ENCODE peak calls at places on chromosomes 11 and 22, in six cellular contexts. U is BJ; M is stimulated activated CD4-positive, alpha-beta T cell treated with anti-CD3 and anti-CD28 coated beads, Interleukin-15, amount 100 ng/mL, for 24 hours; P is SK-N-DZ; J is C1 segment of cervical spinal cord; L is spleen. O is an unnamed sample.

GRCh38 chr11:88330826-88331428 is 6.6 kb downstream of the CTSC start:
- DNase-seq in L (no peak), J (no peak), P (no peak), M (no peak), U (no peak), O (no peak)

GRCh38 chr11:78080818-78081495 is 1.3 kb upstream of the NDUFC2 start:
- DNase-seq in U (peak), L (no peak), P (no peak), J (no peak), M (no peak), O (no peak)

GRCh38 chr11:100354736-100355135 is 332.4 kb upstream of the ARHGAP42 start:
- DNase-seq in L (no peak), U (no peak), J (no peak), P (no peak), M (no peak), O (no peak)

GRCh38 chr22:29195118-29195963 is 10.4 kb upstream of the EMID1 start:
- DNase-seq in L (no peak), P (no peak), U (no peak), M (no peak), J (no peak), O (no peak)

GRCh38 chr11:18012314-18012905 is 437 bp downstream of the SERGEF start:
- DNase-seq in M (peak), L (no peak), P (peak), J (no peak), U (no peak), O (peak)

GRCh38 chr11:34302046-34302921 is 55.5 kb downstream of the ABTB2 start:
- DNase-seq in U (peak), L (no peak), J (no peak), M (no peak), P (no peak), O (no peak)

GRCh38 chr22:44403166-44403565 is 90.4 kb upstream of the SHISAL1 start:
- DNase-seq in J (no peak), P (no peak), L (no peak), U (no peak), M (no peak), O (no peak)

GRCh38 chr11:74949748-74950127 is 672 bp downstream of the SPCS2 start:
- DNase-seq in M (no peak), L (no peak), J (no peak), P (peak), U (no peak), O (no peak)

GRCh38 chr11:34603129-34604001 is 17.5 kb upstream of the EHF start:
- DNase-seq in L (no peak), U (no peak), M (no peak), J (no peak), P (no peak), O (no peak)

GRCh38 chr11:315516-315994 is 1.7 kb downstream of the IFITM1 start:
- DNase-seq in P (no peak), M (peak), J (no peak), U (no peak), L (peak), O (no peak)

GRCh38 chr11:119664063-119664572 is 64.9 kb downstream of the NECTIN1 start:
- DNase-seq in M (no peak), L (no peak), J (no peak), U (no peak), P (no peak), O (peak)

GRCh38 chr11:63762662-63763505 is 5.7 kb downstream of the ZFTA start:
- DNase-seq in J (no peak), L (no peak), P (no peak), M (no peak), U (no peak), O (peak)

O was measured in NCI-H82.